ENCODE peak calls at places on chromosomes 1 and 21, in seven cellular contexts. C is fibroblast of pulmonary artery; N is activated effector memory CD4-positive, alpha-beta T cell treated with Interleukin-2 at 50 U/mL for 16 hours; B is stimulated activated naive CD8-positive, alpha-beta T cell treated with anti-CD3 and anti-CD28 coated beads, Interleukin-15, Interleukin-2, amounts not matched to agents 100 U/mL and 50 U/mL, for 24 hours; M is body of pancreas; G is ACHN; W is foreskin keratinocyte. A is an unnamed sample.

GRCh38 chr1:231639819-231640218 is 13.2 kb downstream of the DISC1 start:
- DNase-seq in C (no peak), N (no peak), B (no peak), M (no peak), G (no peak), W (no peak), A (no peak)

GRCh38 chr1:239125027-239125426 is 261.3 kb upstream of the CHRM3 start:
- DNase-seq in C (no peak), N (no peak), B (no peak), M (no peak), G (peak; percentile 2), W (peak; percentile 4), A (no peak)

GRCh38 chr1:18814340-18815202 is 44.9 kb downstream of the TAS1R2 start:
- DNase-seq in C (no peak), N (no peak), B (no peak), M (no peak), G (no peak), W (no peak), A (no peak)

GRCh38 chr1:183956559-183957188 is 80.9 kb downstream of the COLGALT2 start:
- DNase-seq in C (peak; percentile 84), N (peak; percentile 36), B (peak; percentile 36), M (peak; percentile 56), G (peak; percentile 72), W (peak; percentile 79), A (peak; percentile 91)

GRCh38 chr1:114224196-114224907 is 70.7 kb upstream of the SYT6 start:
- DNase-seq in C (peak; percentile 8), N (no peak), B (no peak), M (peak; percentile 11), G (no peak), W (no peak), A (no peak)

GRCh38 chr1:36565576-36566501 is 83.1 kb upstream of the CSF3R start:
- DNase-seq in C (no peak), N (no peak), B (no peak), M (no peak), G (no peak), W (no peak), A (no peak)

GRCh38 chr1:86499987-86500593 is 31.4 kb downstream of the CLCA1 start:
- DNase-seq in C (peak; percentile 45), N (no peak), B (no peak), M (no peak), G (peak; percentile 74), W (no peak), A (no peak)

GRCh38 chr1:15311886-15312285 is 64.9 kb downstream of the FHAD1 start:
- DNase-seq in C (no peak), N (no peak), B (no peak), M (no peak), G (no peak), W (no peak), A (no peak)

GRCh38 chr1:241627453-241628329 is 12.5 kb downstream of the CHML start:
- DNase-seq in C (peak; percentile 88), N (no peak), B (peak; percentile 20), M (peak; percentile 66), G (peak; percentile 84), W (peak; percentile 72), A (peak; percentile 85)

GRCh38 chr21:26148834-26149354 is 21.7 kb downstream of the APP start:
- DNase-seq in C (peak; percentile 73), N (no peak), B (no peak), M (no peak), G (peak; percentile 44), W (peak; percentile 26), A (no peak)

GRCh38 chr1:230682274-230682673 is 31.6 kb downstream of the AGT start:
- DNase-seq in C (peak; percentile 4), N (no peak), B (no peak), M (peak; percentile 25), G (no peak), W (no peak), A (no peak)

GRCh38 chr1:74652711-74653131 is 20.9 kb downstream of the ERICH3 start:
- DNase-seq in C (peak; percentile 41), N (no peak), B (no peak), M (no peak), G (peak; percentile 90), W (peak; percentile 25), A (no peak)

GRCh38 chr1:206581571-206581981 is 30.7 kb downstream of the EIF2D start:
- DNase-seq in C (no peak), N (peak; percentile 45), B (peak; percentile 74), M (peak; percentile 57), G (no peak), W (no peak), A (peak; percentile 81)

GRCh38 chr1:198904356-198904755 is 265.5 kb downstream of the PTPRC start:
- DNase-seq in C (peak; percentile 69), N (no peak), B (no peak), M (no peak), G (no peak), W (peak; percentile 42), A (no peak)

GRCh38 chr1:68051475-68051874 is 1.0 kb upstream of the DIRAS3 start:
- DNase-seq in C (peak; percentile 80), N (no peak), B (no peak), M (peak; percentile 79), G (no peak), W (peak; percentile 58), A (no peak)

GRCh38 chr1:116708255-116708900 is 40.8 kb upstream of the IGSF3 start:
- DNase-seq in C (no peak), N (no peak), B (no peak), M (no peak), G (no peak), W (no peak), A (no peak)

GRCh38 chr1:12539705-12540579 is 78.1 kb downstream of the DHRS3 start:
- DNase-seq in C (peak; percentile 94), N (no peak), B (no peak), M (peak; percentile 56), G (no peak), W (peak; percentile 20), A (no peak)

GRCh38 chr1:202615501-202616354 is 94.5 kb downstream of the SYT2 start:
- DNase-seq in C (peak; percentile 73), N (no peak), B (no peak), M (peak; percentile 46), G (peak; percentile 52), W (no peak), A (no peak)

GRCh38 chr1:42949312-42950145 is 9.1 kb downstream of the SLC2A1 start:
- DNase-seq in C (no peak), N (no peak), B (peak; percentile 2), M (no peak), G (no peak), W (no peak), A (no peak)

GRCh38 chr21:39664586-39664985 is 51.8 kb downstream of the B3GALT5 start:
- DNase-seq in C (no peak), N (no peak), B (no peak), M (no peak), G (no peak), W (no peak), A (no peak)

GRCh38 chr21:38562182-38562581 is 63.9 kb upstream of the ERG start:
- DNase-seq in C (no peak), N (no peak), B (no peak), M (no peak), G (no peak), W (no peak), A (no peak)

GRCh38 chr1:243917177-243917862 is 67.3 kb upstream of the AKT3 start:
- DNase-seq in C (peak; percentile 88), N (no peak), B (peak; percentile 37), M (peak; percentile 27), G (peak; percentile 80), W (peak; percentile 74), A (peak; percentile 60)

GRCh38 chr1:38179423-38179822 is 132.8 kb upstream of the POU3F1 start:
- DNase-seq in C (no peak), N (no peak), B (no peak), M (peak; percentile 8), G (no peak), W (no peak), A (no peak)

GRCh38 chr1:8116892-8117262 is 90.8 kb upstream of the ERRFI1 start:
- DNase-seq in C (peak; percentile 85), N (no peak), B (no peak), M (peak; percentile 56), G (no peak), W (no peak), A (no peak)

GRCh38 chr1:16905112-16905855 is 9.5 kb downstream of the RNU1-2 start:
- DNase-seq in C (peak; percentile 93), N (no peak), B (peak; percentile 57), M (peak; percentile 65), G (peak; percentile 82), W (peak; percentile 85), A (peak; percentile 85)

GRCh38 chr1:108750476-108751191 is 4.2 kb downstream of the STXBP3 start:
- DNase-seq in C (no peak), N (no peak), B (no peak), M (no peak), G (peak; percentile 54), W (no peak), A (no peak)

GRCh38 chr1:23896491-23896890 is 16.7 kb downstream of the CNR2 start:
- DNase-seq in C (no peak), N (no peak), B (no peak), M (no peak), G (no peak), W (no peak), A (no peak)

GRCh38 chr21:42546433-42546832 is 32.8 kb downstream of the SLC37A1 start:
- DNase-seq in C (no peak), N (no peak), B (no peak), M (no peak), G (no peak), W (no peak), A (no peak)

GRCh38 chr1:234521802-234522185 is 42.8 kb upstream of the TARBP1 start:
- DNase-seq in C (no peak), N (no peak), B (no peak), M (no peak), G (no peak), W (no peak), A (no peak)

GRCh38 chr1:4933232-4933631 is 278.8 kb downstream of the AJAP1 start:
- DNase-seq in C (no peak), N (no peak), B (no peak), M (no peak), G (no peak), W (no peak), A (no peak)

GRCh38 chr21:26028183-26028582 is 142.4 kb downstream of the APP start:
- DNase-seq in C (no peak), N (no peak), B (no peak), M (no peak), G (no peak), W (no peak), A (no peak)

GRCh38 chr1:7539772-7540175 is 231.3 kb upstream of the VAMP3 start:
- DNase-seq in C (no peak), N (no peak), B (peak; percentile 45), M (peak; percentile 56), G (peak; percentile 48), W (peak; percentile 82), A (peak; percentile 61)

GRCh38 chr1:201603613-201604232 is 64.8 kb downstream of the NAV1 start:
- DNase-seq in C (peak; percentile 27), N (no peak), B (no peak), M (no peak), G (no peak), W (no peak), A (no peak)

GRCh38 chr1:203508463-203508862 is 14.5 kb downstream of the OPTC start:
- DNase-seq in C (no peak), N (no peak), B (no peak), M (no peak), G (no peak), W (no peak), A (no peak)

A was measured in activated CD4-positive, alpha-beta T cell treated with anti-CD3 and anti-CD28 coated beads, Interleukin-2, amount 10 ng/mL, durations not matched to agents 24 days and 14 days.